ENCODE peak calls at places on chromosomes 3 and 15, in four cellular contexts. One of them, this sample, is unnamed. For H3K4me1, the result is how much of the 10 kb centered on the place peaks cover.

GRCh38 chr3:139319428-139320402 is 24.1 kb upstream of the MRPS22 start:
- DNase-seq in H9: peak
- DNase-seq in pancreas: no peak
- DNase-seq in uterus: no peak
- DNase-seq in this sample: no peak

GRCh38 chr15:60299452-60300047 is 98.2 kb downstream of the ANXA2 start:
- DNase-seq in H9: peak
- DNase-seq in uterus: peak
- DNase-seq in pancreas: no peak
- DNase-seq in this sample: no peak

GRCh38 chr15:101679861-101680260 is 27.7 kb upstream of the TM2D3 start:
- DNase-seq in pancreas: no peak
- DNase-seq in H9: no peak
- DNase-seq in uterus: no peak
- DNase-seq in this sample: no peak

GRCh38 chr3:168615489-168616020 is 519.8 kb upstream of the GOLIM4 start:
- DNase-seq in H9: no peak
- DNase-seq in pancreas: no peak
- DNase-seq in uterus: no peak
- DNase-seq in this sample: no peak

GRCh38 chr3:14352002-14352627 is 50.3 kb upstream of the SLC6A6 start:
- DNase-seq in pancreas: no peak
- DNase-seq in uterus: no peak
- DNase-seq in H9: peak
- DNase-seq in this sample: no peak

GRCh38 chr3:194097141-194097880 is 38.6 kb upstream of the HES1 start:
- DNase-seq in pancreas: peak
- DNase-seq in H9: no peak
- DNase-seq in uterus: no peak
- DNase-seq in this sample: no peak

GRCh38 chr3:121517950-121518349 is 27.8 kb downstream of the POLQ start:
- DNase-seq in pancreas: no peak
- DNase-seq in uterus: no peak
- DNase-seq in H9: no peak
- DNase-seq in this sample: no peak

GRCh38 chr3:171841620-171842000 is 1.5 kb upstream of the TMEM212 start:
- DNase-seq in H9: no peak
- DNase-seq in uterus: no peak
- DNase-seq in pancreas: no peak
- DNase-seq in this sample: no peak

GRCh38 chr15:101071651-101072050 is 152.5 kb downstream of the LRRK1 start:
- DNase-seq in pancreas: no peak
- DNase-seq in uterus: no peak
- DNase-seq in H9: no peak
- DNase-seq in this sample: peak

GRCh38 chr15:41581110-41581509 is 22.1 kb downstream of the TYRO3 start:
- DNase-seq in pancreas: no peak
- DNase-seq in H9: peak
- DNase-seq in uterus: no peak
- DNase-seq in this sample: no peak

GRCh38 chr15:90306560-90306959 is 41.1 kb downstream of the NGRN start:
- DNase-seq in pancreas: no peak
- DNase-seq in uterus: no peak
- DNase-seq in H9: no peak
- DNase-seq in this sample: no peak

GRCh38 chr3:13581485-13582365 is 32.8 kb downstream of the FBLN2 start:
- DNase-seq in pancreas: no peak
- DNase-seq in H9: no peak
- DNase-seq in uterus: no peak
- DNase-seq in this sample: no peak

GRCh38 chr3:131713416-131714118 is 210.8 kb upstream of the MRPL3 start:
- DNase-seq in uterus: no peak
- DNase-seq in H9: no peak
- DNase-seq in pancreas: no peak
- DNase-seq in this sample: no peak

GRCh38 chr3:193377591-193377990 is 962 bp downstream of the ATP13A5 start:
- DNase-seq in uterus: no peak
- DNase-seq in H9: no peak
- DNase-seq in pancreas: no peak
- DNase-seq in this sample: no peak

GRCh38 chr3:35078780-35079179 is 560.5 kb upstream of the ARPP21 start:
- DNase-seq in uterus: no peak
- DNase-seq in H9: no peak
- DNase-seq in pancreas: no peak
- DNase-seq in this sample: no peak

GRCh38 chr15:68209735-68210408 is 4.7 kb upstream of the CALML4 start:
- DNase-seq in pancreas: no peak
- DNase-seq in uterus: no peak
- DNase-seq in H9: no peak
- DNase-seq in this sample: no peak

DNA sequence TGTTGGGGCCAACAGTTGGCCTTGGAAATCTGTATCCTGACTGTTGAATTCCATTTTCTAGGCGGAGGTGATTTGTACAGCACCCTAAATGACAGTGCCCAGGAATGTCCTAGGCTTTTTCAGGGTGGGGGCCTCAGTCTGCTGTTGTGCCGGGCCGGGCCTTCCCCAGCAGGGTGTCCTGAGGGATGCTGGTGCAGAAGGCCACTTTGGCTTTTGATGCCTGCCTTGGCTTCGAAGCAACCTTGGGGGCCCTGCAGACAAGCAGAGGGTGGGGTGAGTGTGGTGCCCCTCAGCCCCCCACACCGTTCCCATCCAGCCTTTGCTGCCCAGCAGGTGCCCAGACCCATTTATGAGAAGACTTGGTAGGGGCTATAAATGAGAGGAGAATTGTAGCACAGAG is 33.0 kb downstream of the SYNM start:
- DNase-seq in uterus: no peak
- DNase-seq in H9: peak
- DNase-seq in pancreas: no peak
- DNase-seq in this sample: no peak
- H3K27ac ChIP-seq in uterus: no peak
- H3K27ac ChIP-seq in H9: no peak
- H3K27ac ChIP-seq in pancreas: no peak
- H3K27ac ChIP-seq in this sample: no peak

GRCh38 chr3:177127008-177127407 is 70.3 kb downstream of the TBL1XR1 start:
- DNase-seq in pancreas: no peak
- DNase-seq in uterus: no peak
- DNase-seq in H9: no peak
- DNase-seq in this sample: no peak

GRCh38 chr3:177126015-177126773 is 71.1 kb downstream of the TBL1XR1 start:
- DNase-seq in pancreas: no peak
- DNase-seq in H9: no peak
- DNase-seq in uterus: no peak
- DNase-seq in this sample: no peak

GRCh38 chr3:177122183-177122856 is 75.0 kb downstream of the TBL1XR1 start:
- DNase-seq in H9: no peak
- DNase-seq in pancreas: no peak
- DNase-seq in uterus: no peak
- DNase-seq in this sample: no peak

GRCh38 chr3:177123820-177124219 is 73.5 kb downstream of the TBL1XR1 start:
- DNase-seq in pancreas: no peak
- DNase-seq in uterus: no peak
- DNase-seq in H9: no peak
- DNase-seq in this sample: no peak

GRCh38 chr3:177124882-177125281 is 72.4 kb downstream of the TBL1XR1 start:
- DNase-seq in uterus: no peak
- DNase-seq in H9: no peak
- DNase-seq in pancreas: no peak
- DNase-seq in this sample: no peak
- H3K4me1 ChIP-seq in uterus: under half
- H3K4me1 ChIP-seq in H9: under half
- H3K4me1 ChIP-seq in pancreas: under half
- H3K4me1 ChIP-seq in this sample: under half

GRCh38 chr3:119322523-119323400 is 28.6 kb downstream of the ARHGAP31 start:
- DNase-seq in pancreas: peak
- DNase-seq in H9: peak
- DNase-seq in uterus: peak
- DNase-seq in this sample: peak
- TF ChIP-seq CTCF in pancreas: no peak
- TF ChIP-seq CTCF in H9: peak
- TF ChIP-seq CTCF in uterus: peak
- TF ChIP-seq CTCF in this sample: no peak

GRCh38 chr3:38348903-38349302 is 2.3 kb downstream of the XYLB start:
- DNase-seq in pancreas: no peak
- DNase-seq in uterus: no peak
- DNase-seq in H9: no peak
- DNase-seq in this sample: no peak

GRCh38 chr3:38343797-38344594 is 2.6 kb upstream of the XYLB start:
- DNase-seq in H9: no peak
- DNase-seq in pancreas: no peak
- DNase-seq in uterus: no peak
- DNase-seq in this sample: no peak

GRCh38 chr3:38345879-38346583 is 554 bp upstream of the XYLB start:
- DNase-seq in H9: no peak
- DNase-seq in uterus: no peak
- DNase-seq in pancreas: no peak
- DNase-seq in this sample: no peak

GRCh38 chr3:38347421-38348200 is 1.0 kb downstream of the XYLB start:
- DNase-seq in H9: no peak
- DNase-seq in pancreas: no peak
- DNase-seq in uterus: no peak
- DNase-seq in this sample: no peak

DNA sequence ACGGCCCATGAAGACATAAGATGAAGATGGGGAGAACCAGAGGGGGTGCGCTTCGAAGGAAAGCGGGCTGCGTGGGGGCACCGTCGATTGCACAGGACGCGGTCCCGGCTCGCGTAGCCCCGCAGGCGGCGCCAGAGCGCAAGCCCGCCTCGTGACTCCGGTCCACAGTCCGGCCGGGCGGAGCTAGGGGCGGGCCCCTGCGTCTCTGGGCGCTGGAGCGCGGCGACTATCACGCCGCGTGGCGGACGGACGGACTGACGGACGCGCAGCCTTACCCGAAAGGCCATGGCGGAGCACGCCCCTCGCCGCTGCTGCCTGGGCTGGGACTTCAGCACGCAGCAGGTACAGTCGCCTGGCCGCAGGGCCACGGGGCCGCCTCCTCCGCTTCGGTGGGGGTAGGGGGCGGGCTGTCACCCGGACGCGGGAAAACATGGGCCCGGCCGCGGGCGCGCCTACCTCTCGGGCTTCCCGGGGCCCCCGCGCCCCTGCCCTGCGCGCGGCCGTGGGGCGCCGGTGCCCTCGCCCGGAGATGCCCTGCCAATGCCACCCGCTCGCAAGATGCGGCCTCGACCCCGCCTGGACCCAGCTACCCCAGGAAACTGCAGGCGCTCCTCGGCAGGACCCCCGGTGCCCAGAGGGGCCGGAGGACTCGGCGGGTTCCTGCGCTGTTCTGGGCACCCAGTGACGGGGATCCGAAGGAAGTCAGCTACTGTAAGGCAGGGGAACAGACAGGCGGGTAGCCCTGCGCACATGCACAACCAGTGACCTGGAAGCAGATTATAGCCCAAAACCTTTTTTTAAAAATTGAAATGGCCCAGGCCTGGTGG is at the start of gene XYLB:
- DNase-seq in uterus: peak
- DNase-seq in pancreas: peak
- DNase-seq in H9: peak
- DNase-seq in this sample: peak
- H3K27ac ChIP-seq in uterus: peak
- H3K27ac ChIP-seq in pancreas: no peak
- H3K27ac ChIP-seq in H9: no peak
- H3K27ac ChIP-seq in this sample: no peak